ENCODE peak calls at places on chromosomes 16 and 17, in eight cellular contexts. C, H, X, Y, Q, W, U and A are unnamed samples.

GRCh38 chr17:44219126-44219635 is 294 bp downstream of the UBTF start:
- DNase-seq in U (peak), H (peak), Y (peak), C (no peak), Q (peak), W (peak), X (no peak), A (peak)

GRCh38 chr17:978110-979093 is 1.2 kb downstream of the NXN start:
- DNase-seq in X (no peak), W (no peak), Q (no peak), U (peak), C (peak), Y (peak), H (peak), A (peak)

GRCh38 chr16:28309811-28310311 is 17.5 kb downstream of the SBK1 start:
- DNase-seq in U (no peak), W (no peak), Y (no peak), Q (no peak), X (peak), C (no peak), H (no peak), A (no peak)

GRCh38 chr16:85249418-85249817 is 137.1 kb upstream of the CIBAR2 start:
- DNase-seq in Q (no peak), C (no peak), H (no peak), Y (no peak), X (no peak), U (no peak), W (no peak), A (no peak)

GRCh38 chr17:50397111-50397918 is at the start of gene LRRC59:
- DNase-seq in Y (peak), H (peak), W (peak), Q (peak), X (peak), U (peak), C (peak), A (peak)

GRCh38 chr17:64781394-64781793 is 119.3 kb upstream of the SMURF2 start:
- DNase-seq in Y (peak), Q (no peak), U (no peak), H (peak), W (no peak), C (peak), X (peak), A (peak)

GRCh38 chr17:79831367-79832210 is 7.7 kb downstream of the CBX4 start:
- DNase-seq in Q (no peak), Y (peak), H (no peak), C (no peak), X (no peak), W (no peak), U (no peak), A (no peak)

GRCh38 chr17:27892866-27893769 is at the start of gene LYRM9:
- DNase-seq in H (peak), W (peak), U (peak), C (peak), Y (peak), X (peak), Q (peak), A (peak)

GRCh38 chr17:34579979-34580684 is 750 bp downstream of the TMEM132E start:
- DNase-seq in C (peak), Y (no peak), X (no peak), U (no peak), H (peak), Q (no peak), W (no peak), A (peak)